ENCODE peak calls at places on chromosomes 12 and 14, in ten cellular contexts. A is suprapubic skin, O is PC-9, S is lung, N is body of pancreas, K is adrenal gland, I is NT2/D1, L is A549, D is heart right ventricle, Z is GM23248. R is an unnamed sample. For H3K9me3 and H3K4me1, the result is how much of the 10 kb centered on the place peaks cover.

GRCh38 chr14:65833256-65833880 is 420.8 kb downstream of the FUT8 start:
- DNase-seq in O (no peak), N (no peak), S (no peak), D (no peak), Z (peak), K (peak), A (peak), L (no peak), I (no peak), R (no peak)

GRCh38 chr12:65533177-65533883 is 254.8 kb downstream of the MSRB3 start:
- DNase-seq in D (no peak), O (no peak), Z (no peak), S (no peak), I (no peak), L (no peak), N (no peak), K (no peak), A (no peak), R (peak)

GRCh38 chr14:26765768-26766550 is 168.1 kb upstream of the NOVA1 start:
- DNase-seq in K (peak), L (peak), I (no peak), N (no peak), D (peak), S (peak), Z (peak), O (no peak), A (no peak), R (no peak)

GRCh38 chr12:65741662-65742480 is 82.4 kb upstream of the HMGA2 start:
- DNase-seq in O (no peak), L (peak), A (no peak), S (no peak), D (peak), K (no peak), N (peak), I (peak), Z (peak), R (peak)

GRCh38 chr12:78703820-78704525 is 160.6 kb upstream of the SYT1 start:
- DNase-seq in I (no peak), N (no peak), Z (peak), O (no peak), K (no peak), S (no peak), L (peak), D (no peak), A (no peak), R (peak)

GRCh38 chr12:55336002-55336401 is 5.5 kb downstream of the OR6C3 start:
- DNase-seq in A (no peak), K (no peak), L (no peak), N (no peak), O (no peak), Z (no peak), I (no peak), D (no peak), S (no peak), R (no peak)

GRCh38 chr12:26701604-26702215 is 131.3 kb downstream of the ITPR2 start:
- DNase-seq in Z (peak), D (no peak), A (no peak), O (no peak), K (no peak), N (no peak), I (peak), L (peak), S (no peak), R (peak)

GRCh38 chr12:108367436-108367835 is 28.3 kb upstream of the CMKLR1 start:
- DNase-seq in K (no peak), L (no peak), Z (peak), N (no peak), I (no peak), A (peak), D (no peak), S (peak), O (no peak), R (no peak)

GRCh38 chr12:55899035-55899434 is 28.7 kb downstream of the PYM1 start:
- DNase-seq in S (no peak), L (no peak), D (no peak), K (no peak), I (no peak), Z (peak), A (no peak), O (no peak), N (no peak), R (no peak)

GRCh38 chr14:80658733-80659132 is 282.8 kb downstream of the CEP128 start:
- DNase-seq in K (no peak), D (no peak), Z (no peak), A (no peak), N (no peak), I (no peak), L (no peak), O (no peak), S (no peak), R (peak)

GRCh38 chr12:112121780-112122565 is 3.4 kb upstream of the TRAFD1 start:
- DNase-seq in N (peak), K (peak), A (no peak), D (peak), L (peak), S (peak), I (no peak), O (peak), Z (peak), R (peak)

GRCh38 chr12:53097564-53098353 is at the start of gene IGFBP6:
- DNase-seq in K (peak), Z (peak), S (no peak), O (peak), I (no peak), D (peak), A (peak), N (peak), L (peak), R (peak)

GRCh38 chr12:47686645-47687240 is 19.1 kb downstream of the RPAP3 start:
- DNase-seq in I (no peak), K (no peak), D (no peak), S (no peak), A (no peak), N (no peak), O (no peak), Z (peak), L (peak), R (peak)

GRCh38 chr14:33949051-33950037 is 1.5 kb downstream of the EGLN3 start:
- DNase-seq in L (no peak), K (no peak), Z (no peak), D (no peak), I (no peak), O (no peak), N (no peak), A (no peak), S (no peak), R (no peak)

GRCh38 chr14:55711171-55711811 is 131.3 kb downstream of the KTN1 start:
- DNase-seq in N (no peak), A (no peak), K (no peak), I (no peak), O (peak), D (no peak), L (no peak), S (no peak), Z (peak), R (no peak)

GRCh38 chr14:99274346-99275221 is 2.6 kb upstream of the BCL11B start:
- DNase-seq in D (peak), A (peak), Z (peak), K (peak), L (peak), O (no peak), I (peak), S (no peak), N (peak), R (peak)

GRCh38 chr14:72594099-72594901 is 299.6 kb downstream of the DPF3 start:
- DNase-seq in S (no peak), D (no peak), A (no peak), N (no peak), Z (no peak), I (no peak), L (no peak), O (no peak), K (no peak), R (no peak)

GRCh38 chr12:49046129-49046895 is 14.3 kb downstream of the KMT2D start:
- DNase-seq in I (no peak), O (no peak), A (no peak), L (no peak), S (no peak), N (no peak), Z (no peak), D (no peak), K (no peak), R (no peak)

GRCh38 chr14:70162353-70162752 is 26.4 kb downstream of the SLC8A3 start:
- DNase-seq in I (no peak), L (no peak), K (no peak), A (no peak), D (no peak), O (no peak), N (no peak), Z (no peak), S (no peak), R (no peak)

GRCh38 chr14:55546212-55546874 is 33.7 kb upstream of the KTN1 start:
- DNase-seq in S (no peak), L (no peak), D (no peak), K (no peak), O (no peak), A (no peak), I (no peak), Z (no peak), N (no peak), R (no peak)

GRCh38 chr12:81288651-81289050 is 210.8 kb downstream of the ACSS3 start:
- DNase-seq in D (no peak), Z (no peak), N (no peak), O (no peak), S (no peak), L (no peak), A (no peak), I (no peak), K (no peak), R (no peak)

GRCh38 chr14:80634106-80634758 is 307.3 kb downstream of the CEP128 start:
- DNase-seq in Z (peak), K (no peak), N (no peak), I (no peak), S (no peak), D (no peak), L (no peak), O (no peak), A (no peak), R (no peak)

GRCh38 chr14:102225936-102226335 is 79.0 kb downstream of the MOK start:
- DNase-seq in A (no peak), L (no peak), N (no peak), Z (no peak), D (no peak), O (no peak), K (no peak), I (no peak), S (no peak), R (no peak)

GRCh38 chr12:62762645-62763044 is 172.3 kb downstream of the PPM1H start:
- DNase-seq in K (no peak), I (no peak), L (no peak), Z (peak), S (no peak), O (no peak), N (no peak), D (no peak), A (no peak), R (no peak)

GRCh38 chr14:61290686-61291085 is 9.5 kb upstream of the TMEM30B start:
- DNase-seq in A (no peak), O (no peak), K (no peak), I (no peak), N (no peak), D (no peak), Z (no peak), S (no peak), L (no peak), R (no peak)

GRCh38 chr12:75087656-75088055 is 122.0 kb downstream of the KCNC2 start:
- DNase-seq in Z (no peak), A (no peak), D (no peak), I (no peak), L (peak), N (no peak), K (no peak), S (no peak), O (no peak), R (peak)

GRCh38 chr14:85421166-85421877 is 108.6 kb upstream of the FLRT2 start:
- DNase-seq in I (no peak), K (no peak), Z (peak), N (no peak), L (peak), D (no peak), A (no peak), O (peak), S (no peak), R (peak)

GRCh38 chr12:4115570-4115969 is 158.0 kb upstream of the CCND2 start:
- DNase-seq in D (no peak), N (no peak), I (no peak), A (no peak), L (no peak), S (peak), K (no peak), O (no peak), Z (no peak), R (peak)

GRCh38 chr12:122021193-122021821 is 377 bp upstream of the BCL7A start:
- DNase-seq in D (no peak), Z (peak), K (peak), S (no peak), O (no peak), N (peak), I (no peak), A (no peak), L (no peak), R (peak)

GRCh38 chr14:93148979-93149378 is 33.3 kb upstream of the ITPK1 start:
- DNase-seq in A (no peak), I (no peak), Z (no peak), S (no peak), O (no peak), N (no peak), D (no peak), K (no peak), L (no peak), R (no peak)

DNA sequence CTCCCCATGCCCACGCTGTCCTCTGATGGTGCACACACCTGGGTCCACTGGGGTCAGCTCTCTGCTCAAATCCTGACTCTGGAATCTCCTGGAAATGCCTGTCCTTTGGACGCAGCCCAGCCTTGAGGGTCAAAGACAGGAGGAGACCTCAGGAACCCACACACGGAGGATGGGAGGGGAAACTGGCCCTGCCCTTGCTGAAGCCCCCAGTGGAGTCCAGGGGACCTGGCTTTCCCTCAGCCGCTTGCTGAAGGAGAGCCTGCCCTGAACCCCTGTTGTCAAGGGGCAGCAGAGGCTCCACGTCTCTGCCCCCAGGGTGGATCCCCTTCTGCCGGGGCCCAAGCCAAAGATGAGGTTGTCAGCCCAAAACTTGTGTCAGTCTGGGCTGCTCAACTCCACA is 16.9 kb downstream of the GALNT9 start:
- DNase-seq in A (no peak), L (no peak), I (no peak), S (no peak), O (no peak), Z (no peak), D (no peak), K (no peak), N (no peak), R (no peak)
- H3K4me3 ChIP-seq in A (no peak), L (no peak), I (no peak), S (no peak), O (no peak), Z (no peak), D (no peak), K (no peak), N (no peak), R (no peak)

GRCh38 chr12:132953163-132953425 is 3.0 kb downstream of the ZNF605 start:
- DNase-seq in S (no peak), D (no peak), Z (no peak), I (no peak), A (no peak), L (no peak), O (no peak), N (no peak), K (no peak), R (no peak)
- H3K9me3 ChIP-seq in S (under half), D (under half), Z (under half), I (under half), A (under half), L (half or more), O (under half), N (under half), K (under half), R (under half)

GRCh38 chr12:89676935-89677334 is 31.7 kb downstream of the ATP2B1 start:
- DNase-seq in Z (no peak), S (no peak), L (no peak), K (no peak), I (no peak), A (no peak), O (no peak), N (no peak), D (no peak), R (no peak)
- H3K4me1 ChIP-seq in Z (under half), S (under half), L (under half), K (under half), I (under half), A (under half), O (under half), N (under half), D (under half), R (under half)

GRCh38 chr12:116274552-116275375 is 2.7 kb downstream of the MED13L start:
- DNase-seq in O (no peak), N (no peak), I (no peak), K (no peak), Z (no peak), A (no peak), D (no peak), L (no peak), S (no peak), R (no peak)
- H3K4me3 ChIP-seq in O (peak), N (no peak), I (peak), K (no peak), Z (peak), A (peak), D (peak), L (peak), S (no peak), R (peak)

DNA sequence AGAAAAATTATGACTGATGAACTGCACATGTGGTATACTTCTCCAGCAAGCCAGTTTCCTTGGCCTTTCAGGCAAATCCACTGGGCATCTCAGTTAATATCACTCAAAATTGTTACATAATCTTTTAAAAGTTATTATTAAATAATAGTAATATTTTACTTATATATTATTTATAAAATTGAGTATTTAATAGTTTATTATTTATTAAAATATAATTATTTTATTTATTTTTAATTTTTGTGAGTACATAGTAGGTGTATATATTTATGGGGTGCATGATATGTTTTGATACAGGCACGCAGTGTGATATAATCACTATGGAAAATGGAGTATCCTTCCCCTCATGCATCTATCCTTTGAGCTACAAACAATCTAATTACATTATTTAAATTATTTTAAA is 384.1 kb upstream of the LRFN5 start:
- DNase-seq in S (no peak), O (no peak), Z (no peak), N (no peak), A (no peak), I (no peak), D (no peak), L (no peak), K (no peak), R (no peak)
- H3K9me3 ChIP-seq in S (under half), O (under half), Z (under half), N (under half), A (under half), I (under half), D (under half), L (under half), K (under half), R (under half)

GRCh38 chr14:104100171-104101085 is 14.9 kb downstream of the ASPG start:
- DNase-seq in D (no peak), N (no peak), O (no peak), S (no peak), K (no peak), I (no peak), A (no peak), L (no peak), Z (no peak), R (no peak)

GRCh38 chr14:104101651-104102281 is 16.3 kb downstream of the ASPG start:
- DNase-seq in K (no peak), N (no peak), L (no peak), I (no peak), A (no peak), O (no peak), Z (no peak), S (no peak), D (no peak), R (no peak)

GRCh38 chr14:104102282-104102914 is 16.9 kb downstream of the ASPG start:
- DNase-seq in Z (no peak), N (no peak), K (no peak), O (no peak), I (no peak), S (no peak), A (no peak), D (no peak), L (no peak), R (no peak)

GRCh38 chr14:104099096-104100041 is 13.9 kb downstream of the ASPG start:
- DNase-seq in K (no peak), O (no peak), A (no peak), I (no peak), D (no peak), L (no peak), Z (no peak), N (no peak), S (no peak), R (peak)

GRCh38 chr14:104101086-104101621 is 15.7 kb downstream of the ASPG start:
- DNase-seq in L (no peak), O (no peak), Z (no peak), D (no peak), K (no peak), I (no peak), S (no peak), A (peak), N (no peak), R (no peak)
- H3K4me1 ChIP-seq in L (under half), O (under half), Z (under half), D (under half), K (under half), I (under half), S (under half), A (half or more), N (under half), R (under half)

R was measured in SJCRH30.